ENCODE peak calls at places on chromosomes 11 and 22, in four cellular contexts. P, H, Y and W are unnamed samples.

GRCh38 chr11:79547256-79547655 is 106.4 kb upstream of the TENM4 start:
- DNase-seq in P (no peak), H (no peak), Y (no peak), W (no peak)

GRCh38 chr11:3180869-3181268 is 15.8 kb upstream of the OSBPL5 start:
- DNase-seq in P (no peak), H (no peak), Y (no peak), W (no peak)

GRCh38 chr22:20531404-20532181 is 24.2 kb downstream of the MED15 start:
- DNase-seq in P (peak), H (peak), Y (no peak), W (no peak)

GRCh38 chr11:83238111-83238510 is 44.6 kb downstream of the ANKRD42 start:
- DNase-seq in P (no peak), H (no peak), Y (no peak), W (no peak)

GRCh38 chr11:49442669-49443068 is 234.3 kb upstream of the FOLH1 start:
- DNase-seq in P (no peak), H (no peak), Y (no peak), W (no peak)

GRCh38 chr22:24068717-24069116 is 57.6 kb downstream of the CABIN1 start:
- DNase-seq in P (no peak), H (no peak), Y (no peak), W (no peak)

GRCh38 chr22:45612451-45612901 is 59.2 kb upstream of the ATXN10 start:
- DNase-seq in P (no peak), H (no peak), Y (no peak), W (no peak)

GRCh38 chr11:69674267-69674885 is 777 bp downstream of the LTO1 start:
- DNase-seq in P (no peak), H (no peak), Y (no peak), W (no peak)

GRCh38 chr11:71112454-71112853 is 139.9 kb downstream of the SHANK2 start:
- DNase-seq in P (no peak), H (no peak), Y (no peak), W (no peak)

GRCh38 chr11:69664901-69665300 is 10.3 kb downstream of the LTO1 start:
- DNase-seq in P (no peak), H (no peak), Y (no peak), W (no peak)

GRCh38 chr11:85815186-85815911 is 4.4 kb upstream of the SYTL2 start:
- DNase-seq in P (no peak), H (no peak), Y (no peak), W (no peak)

GRCh38 chr11:13831707-13832106 is 130.8 kb upstream of the SPON1 start:
- DNase-seq in P (no peak), H (no peak), Y (no peak), W (no peak)

GRCh38 chr22:20449819-20450550 is 12.4 kb upstream of the SCARF2 start:
- DNase-seq in P (no peak), H (no peak), Y (no peak), W (no peak)

GRCh38 chr11:18322818-18323570 is 627 bp downstream of the GTF2H1 start:
- DNase-seq in P (no peak), H (no peak), Y (no peak), W (no peak)

GRCh38 chr11:47946682-47947575 is 33.4 kb upstream of the PTPRJ start:
- DNase-seq in P (peak), H (peak), Y (no peak), W (no peak)

GRCh38 chr11:26931248-26931631 is 62.7 kb upstream of the FIBIN start:
- DNase-seq in P (no peak), H (no peak), Y (no peak), W (no peak)

GRCh38 chr11:102685311-102685710 is 20.3 kb downstream of the MMP27 start:
- DNase-seq in P (no peak), H (no peak), Y (no peak), W (no peak)

GRCh38 chr11:17611503-17612220 is 64.6 kb downstream of the OTOG start:
- DNase-seq in P (peak), H (no peak), Y (peak), W (no peak)

GRCh38 chr11:101880208-101880607 is 34.6 kb upstream of the CEP126 start:
- DNase-seq in P (no peak), H (no peak), Y (peak), W (no peak)

GRCh38 chr11:72969894-72970335 is 155.7 kb downstream of the ATG16L2 start:
- DNase-seq in P (no peak), H (no peak), Y (peak), W (peak)

GRCh38 chr11:32429477-32429876 is 5.9 kb downstream of the WT1 start:
- DNase-seq in P (no peak), H (no peak), Y (no peak), W (no peak)

GRCh38 chr11:77580712-77581337 is 8.9 kb upstream of the AQP11 start:
- DNase-seq in P (no peak), H (no peak), Y (no peak), W (no peak)

GRCh38 chr11:46383974-46384701 is 2.7 kb downstream of the MDK start:
- DNase-seq in P (no peak), H (peak), Y (no peak), W (no peak)

GRCh38 chr11:61851900-61852295 is 23.8 kb downstream of the FADS2 start:
- DNase-seq in P (no peak), H (no peak), Y (no peak), W (no peak)

GRCh38 chr22:50271519-50271970 is 1.4 kb upstream of the MAPK11 start:
- DNase-seq in P (peak), H (peak), Y (peak), W (peak)

GRCh38 chr11:1252371-1253102 is 29.7 kb downstream of the MUC5B start:
- DNase-seq in P (no peak), H (no peak), Y (no peak), W (no peak)

GRCh38 chr11:64834723-64835615 is 9.5 kb downstream of the CDC42BPG start:
- DNase-seq in P (peak), H (no peak), Y (no peak), W (no peak)

GRCh38 chr11:2762031-2762380 is 62.2 kb upstream of the KCNQ1OT1 start:
- DNase-seq in P (peak), H (no peak), Y (no peak), W (no peak)

GRCh38 chr22:48112687-48113521 is 1350.5 kb downstream of the TBC1D22A start:
- DNase-seq in P (no peak), H (no peak), Y (no peak), W (no peak)

GRCh38 chr11:71574418-71574817 is 8.3 kb downstream of the KRTAP5-11 start:
- DNase-seq in P (no peak), H (no peak), Y (no peak), W (no peak)

GRCh38 chr11:113279591-113279990 is 34.8 kb upstream of the TTC12 start:
- DNase-seq in P (no peak), H (no peak), Y (no peak), W (no peak)

GRCh38 chr22:47050601-47051051 is 288.2 kb downstream of the TBC1D22A start:
- DNase-seq in P (no peak), H (no peak), Y (no peak), W (no peak)

GRCh38 chr22:46054091-46054877 is 77.3 kb upstream of the WNT7B start:
- DNase-seq in P (peak), H (peak), Y (no peak), W (peak)

GRCh38 chr11:67352546-67353316 is 615 bp downstream of the POLD4 start:
- DNase-seq in P (peak), H (peak), Y (peak), W (no peak)

DNA sequence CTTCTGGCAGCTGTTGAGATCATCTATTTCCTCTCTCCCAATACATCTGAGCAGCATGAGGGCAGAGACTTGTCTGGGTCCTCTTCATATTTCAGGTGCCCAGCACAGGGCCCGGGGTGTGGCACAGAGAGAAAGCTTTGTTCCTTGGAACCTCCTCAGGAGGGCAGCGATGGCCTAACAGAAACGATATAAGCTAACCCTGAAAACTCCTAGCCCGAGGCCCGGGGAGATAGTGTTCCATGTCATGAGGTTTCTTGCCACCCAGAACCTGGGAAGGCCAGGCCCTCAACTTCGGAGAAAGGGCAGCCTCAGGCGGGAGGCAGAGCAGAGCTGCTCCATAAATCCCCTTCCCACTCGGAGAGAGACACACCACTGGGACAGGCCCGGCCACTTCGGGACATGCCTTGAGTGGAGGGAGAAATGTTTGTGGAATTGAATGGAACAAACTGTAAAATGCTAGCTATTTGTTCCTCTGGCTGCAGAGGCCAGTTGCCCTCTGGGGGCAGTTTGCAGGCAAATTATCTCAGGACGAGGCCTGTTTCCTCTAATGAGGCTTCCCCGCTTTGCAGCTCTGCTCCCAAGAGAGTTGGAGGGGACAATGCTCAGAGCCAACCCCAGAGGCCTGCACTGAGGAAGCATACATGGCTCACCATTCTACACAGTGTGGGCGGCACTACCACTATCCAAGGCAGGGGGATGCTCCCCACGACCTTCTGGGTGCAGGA is 11.6 kb downstream of the ARRB1 start:
- DNase-seq in P (no peak), H (no peak), Y (no peak), W (no peak)
- TF ChIP-seq CTCF in P (no peak), H (no peak), Y (no peak), W (no peak)

GRCh38 chr11:45205978-45206377 is 59.5 kb downstream of the PRDM11 start:
- DNase-seq in P (no peak), H (no peak), Y (no peak), W (no peak)

GRCh38 chr11:45208135-45208534 is 61.7 kb downstream of the PRDM11 start:
- DNase-seq in P (no peak), H (no peak), Y (no peak), W (no peak)

GRCh38 chr11:45209480-45209879 is 63.0 kb downstream of the PRDM11 start:
- DNase-seq in P (no peak), H (no peak), Y (no peak), W (no peak)

GRCh38 chr11:45209000-45209399 is 62.6 kb downstream of the PRDM11 start:
- DNase-seq in P (no peak), H (no peak), Y (no peak), W (no peak)

DNA sequence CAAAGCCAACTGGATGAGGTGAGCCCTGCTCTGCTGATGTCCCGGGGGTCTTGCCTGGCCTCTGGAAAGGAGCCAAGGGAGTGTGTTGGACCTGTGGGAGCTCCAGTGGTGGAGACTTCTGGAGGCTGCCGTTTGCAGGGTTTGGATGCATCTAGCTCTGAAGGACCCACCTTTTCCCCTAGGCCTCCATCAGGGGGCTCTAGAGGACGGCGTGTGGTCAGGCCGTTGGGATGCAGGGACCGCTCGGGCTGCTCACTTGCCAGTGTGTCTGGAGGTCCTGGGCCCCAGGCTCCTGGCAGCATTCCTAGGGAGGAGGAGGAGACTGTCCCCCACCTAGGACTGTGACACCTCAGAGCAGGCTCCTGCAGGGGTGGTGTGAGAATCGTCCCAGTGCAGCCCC is 58.3 kb downstream of the PRDM11 start:
- DNase-seq in P (no peak), H (no peak), Y (no peak), W (no peak)
- TF ChIP-seq CTCF in P (no peak), H (no peak), Y (no peak), W (no peak)

DNA sequence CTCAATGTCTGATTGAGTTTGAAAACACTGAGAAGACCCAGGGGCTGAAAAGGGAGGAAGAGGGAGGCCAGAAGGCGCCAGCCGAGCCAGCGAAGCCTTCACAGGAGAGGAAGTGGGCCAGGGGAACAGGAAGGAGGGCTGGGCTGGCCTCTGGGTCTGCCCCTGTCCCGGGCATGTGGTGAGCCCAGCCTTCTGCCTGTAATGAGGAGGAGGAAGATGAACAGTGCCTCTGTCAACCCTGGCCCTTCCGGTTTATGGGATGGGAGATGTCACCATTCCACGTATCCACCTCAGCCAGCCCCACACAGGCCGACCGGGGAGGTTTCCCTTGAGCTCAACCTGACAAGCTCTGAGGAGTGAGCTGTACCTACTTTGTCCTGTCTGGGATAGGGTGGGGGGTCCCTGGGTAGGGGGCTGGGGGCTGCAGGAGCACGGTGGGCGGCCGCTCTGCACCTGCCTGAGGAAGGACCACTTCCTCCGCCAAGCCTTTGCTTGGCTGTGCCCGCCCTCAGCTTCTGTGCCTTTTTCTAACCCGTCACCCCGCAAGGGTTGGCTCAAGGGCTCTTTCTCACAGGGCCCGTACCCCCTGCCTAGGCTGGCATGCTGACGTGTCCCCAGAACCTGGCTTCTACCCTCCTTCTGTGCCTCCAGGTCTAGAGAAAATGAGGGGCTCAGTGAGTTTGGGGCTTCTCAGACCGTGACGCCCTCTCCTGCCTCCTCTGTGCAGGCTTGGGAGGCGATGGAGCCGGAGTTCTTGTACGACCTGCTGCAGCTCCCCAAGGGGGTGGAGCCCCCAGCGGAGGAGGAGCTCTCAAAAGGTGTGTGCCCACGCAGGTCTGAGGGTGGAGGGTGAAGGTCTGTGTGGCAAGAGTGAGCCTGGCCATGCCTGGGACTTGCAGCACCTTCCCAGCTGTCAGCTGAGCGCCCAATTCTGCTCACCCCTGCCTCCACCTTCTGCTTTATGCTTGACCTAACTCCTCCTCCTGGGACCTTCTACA is 2.2 kb downstream of the PARVG start:
- DNase-seq in P (peak), H (peak), Y (peak), W (peak)
- TF ChIP-seq CTCF in P (no peak), H (no peak), Y (no peak), W (no peak)

GRCh38 chr11:94521684-94522083 is 9.4 kb downstream of the C11orf97 start:
- DNase-seq in P (no peak), H (no peak), Y (no peak), W (no peak)
- TF ChIP-seq CTCF in P (no peak), H (peak), Y (no peak), W (peak)

DNA sequence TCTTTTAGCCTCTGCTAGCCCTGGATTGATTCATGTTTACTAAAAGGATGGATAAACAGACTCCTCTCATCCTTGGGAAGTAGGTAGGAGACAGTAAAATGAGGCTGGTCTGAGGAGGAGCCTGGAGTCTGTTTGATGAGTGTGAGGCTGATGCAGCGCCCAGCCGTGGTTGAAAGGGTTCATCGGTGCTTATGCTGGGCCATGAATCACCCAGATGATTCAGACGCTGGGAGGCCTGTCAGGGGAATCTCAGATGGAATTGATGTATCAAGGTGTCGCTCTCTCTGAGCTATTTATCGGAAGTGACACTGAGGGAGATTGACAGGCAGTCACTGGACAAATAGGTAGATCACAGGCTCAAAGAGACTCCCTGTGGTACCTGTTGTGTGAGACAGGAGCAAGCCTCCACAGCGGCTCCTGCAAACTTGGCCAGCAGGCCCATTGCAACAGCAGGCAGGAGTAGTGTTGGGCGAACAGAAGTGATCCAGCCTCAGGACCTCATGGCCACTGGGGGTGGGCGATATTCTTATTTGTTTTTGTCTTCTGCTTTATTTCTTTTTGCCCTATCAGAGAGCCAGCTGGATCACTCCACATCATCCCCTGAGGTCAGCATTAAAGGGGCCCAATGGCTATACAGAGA is 109.9 kb upstream of the CADM1 start:
- DNase-seq in P (no peak), H (no peak), Y (no peak), W (no peak)
- TF ChIP-seq CTCF in P (no peak), H (no peak), Y (no peak), W (no peak)

GRCh38 chr22:18091916-18092526 is 14.2 kb downstream of the PEX26 start:
- DNase-seq in P (peak), H (peak), Y (no peak), W (peak)
- TF ChIP-seq CTCF in P (no peak), H (no peak), Y (no peak), W (no peak)

GRCh38 chr11:35362571-35362980 is 56.8 kb downstream of the SLC1A2 start:
- DNase-seq in P (no peak), H (no peak), Y (no peak), W (no peak)
- TF ChIP-seq CTCF in P (no peak), H (no peak), Y (no peak), W (peak)

DNA sequence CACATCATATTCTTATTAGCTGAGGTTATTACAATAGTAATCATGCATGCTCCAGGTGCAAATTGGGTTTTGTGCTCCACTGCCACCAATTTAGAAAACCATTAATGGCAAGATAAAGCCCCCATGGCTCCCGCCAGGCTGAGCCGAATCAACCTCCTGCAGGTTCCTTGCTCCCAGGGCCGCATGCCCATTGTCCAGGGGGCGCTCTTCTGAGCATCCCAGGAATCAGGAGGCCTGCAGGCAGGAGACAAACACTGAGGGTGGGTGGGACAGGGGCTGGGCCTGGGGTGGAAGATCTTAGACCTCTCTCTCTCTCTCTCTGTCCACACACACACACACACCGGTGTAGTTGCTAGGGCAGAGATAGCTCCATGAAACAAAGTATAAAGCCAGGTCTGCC is 57.4 kb downstream of the BUD13 start:
- DNase-seq in P (no peak), H (no peak), Y (no peak), W (no peak)
- TF ChIP-seq CTCF in P (no peak), H (no peak), Y (no peak), W (peak)

GRCh38 chr11:8265681-8266241 is 2.1 kb upstream of the LMO1 start:
- DNase-seq in P (no peak), H (no peak), Y (no peak), W (no peak)
- TF ChIP-seq CTCF in P (no peak), H (no peak), Y (no peak), W (no peak)

GRCh38 chr11:96943970-96944369 is 554.2 kb downstream of the JRKL start:
- DNase-seq in P (no peak), H (no peak), Y (no peak), W (no peak)
- TF ChIP-seq CTCF in P (no peak), H (no peak), Y (no peak), W (no peak)